ENCODE peak calls at places on chromosome 17, in four cellular contexts. K is HepG2, Y is HCT116, H is K562. A is an unnamed sample.

GRCh38 chr17:61593404-61593803 is 2.4 kb upstream of the NACA2 start:
- DNase-seq in K (no peak), Y (no peak), H (no peak), A (no peak)

GRCh38 chr17:36004604-36005003 is 3.3 kb upstream of the CCL15 start:
- DNase-seq in K (no peak), Y (no peak), H (no peak), A (no peak)

GRCh38 chr17:50176559-50177471 is 11.0 kb downstream of the SGCA start:
- DNase-seq in K (no peak), Y (no peak), H (no peak), A (no peak)

GRCh38 chr17:82893779-82894178 is 54.0 kb upstream of the ZNF750 start:
- DNase-seq in K (no peak), Y (no peak), H (no peak), A (no peak)

GRCh38 chr17:41736983-41737679 is 2.7 kb upstream of the HAP1 start:
- DNase-seq in K (no peak), Y (no peak), H (no peak), A (no peak)

GRCh38 chr17:34163123-34163522 is 92.0 kb upstream of the CCL2 start:
- DNase-seq in K (no peak), Y (no peak), H (no peak), A (no peak)

GRCh38 chr17:80479246-80479566 is 2.8 kb upstream of the NPTX1 start:
- DNase-seq in K (no peak), Y (no peak), H (no peak), A (no peak)

GRCh38 chr17:56876766-56877179 is 37.1 kb downstream of the TRIM25 start:
- DNase-seq in K (no peak), Y (no peak), H (peak; percentile 28), A (no peak)

GRCh38 chr17:21042434-21043295 is at the start of gene USP22:
- DNase-seq in K (no peak), Y (no peak), H (no peak), A (no peak)

GRCh38 chr17:50043290-50044148 is 12.4 kb upstream of the ITGA3 start:
- DNase-seq in K (no peak), Y (no peak), H (no peak), A (no peak)

GRCh38 chr17:79169861-79170260 is 95.2 kb downstream of the ENGASE start:
- DNase-seq in K (no peak), Y (no peak), H (no peak), A (no peak)

GRCh38 chr17:62792122-62792800 is 15.9 kb downstream of the MARCHF10 start:
- DNase-seq in K (peak; percentile 74), Y (peak; percentile 61), H (no peak), A (peak; percentile 91)

GRCh38 chr17:8120520-8121443 is 2.5 kb upstream of the ALOXE3 start:
- DNase-seq in K (no peak), Y (peak; percentile 88), H (peak; percentile 56), A (no peak)

GRCh38 chr17:10705727-10706126 is 8.3 kb downstream of the ADPRM start:
- DNase-seq in K (no peak), Y (no peak), H (no peak), A (no peak)

GRCh38 chr17:17042851-17043667 is 802 bp downstream of the MPRIP start:
- DNase-seq in K (no peak), Y (no peak), H (no peak), A (no peak)

GRCh38 chr17:77765292-77765691 is 193.2 kb upstream of the TNRC6C start:
- DNase-seq in K (no peak), Y (no peak), H (no peak), A (no peak)

GRCh38 chr17:57562231-57562630 is 182.9 kb downstream of the CCDC182 start:
- DNase-seq in K (no peak), Y (no peak), H (no peak), A (no peak)

GRCh38 chr17:55381017-55381770 is 40.4 kb downstream of the MMD start:
- DNase-seq in K (no peak), Y (no peak), H (no peak), A (no peak)

GRCh38 chr17:82497483-82498405 is 21.8 kb upstream of the FOXK2 start:
- DNase-seq in K (no peak), Y (no peak), H (no peak), A (no peak)

GRCh38 chr17:59618894-59619312 is 792 bp upstream of the CLTC start:
- DNase-seq in K (peak; percentile 87), Y (no peak), H (no peak), A (no peak)

GRCh38 chr17:80283116-80283852 is 22.6 kb downstream of the RNF213 start:
- DNase-seq in K (no peak), Y (no peak), H (no peak), A (no peak)

GRCh38 chr17:73297934-73298861 is 13.6 kb downstream of the CDC42EP4 start:
- DNase-seq in K (peak; percentile 36), Y (no peak), H (no peak), A (no peak)

GRCh38 chr17:22512997-22513538 is 820.7 kb downstream of the KCNJ18 start:
- DNase-seq in K (no peak), Y (no peak), H (peak; percentile 67), A (no peak)

GRCh38 chr17:78365561-78366108 is 5.8 kb upstream of the SOCS3 start:
- DNase-seq in K (peak; percentile 68), Y (no peak), H (no peak), A (no peak)

GRCh38 chr17:41009301-41009760 is 403 bp upstream of the KRTAP3-1 start:
- DNase-seq in K (peak; percentile 99), Y (no peak), H (no peak), A (no peak)

GRCh38 chr17:50332196-50332595 is 13.7 kb upstream of the XYLT2 start:
- DNase-seq in K (no peak), Y (no peak), H (no peak), A (no peak)

GRCh38 chr17:74515941-74516340 is 15.3 kb downstream of the CD300LB start:
- DNase-seq in K (no peak), Y (no peak), H (no peak), A (no peak)

GRCh38 chr17:74512624-74513084 is 18.6 kb downstream of the CD300LB start:
- DNase-seq in K (no peak), Y (no peak), H (no peak), A (no peak)

GRCh38 chr17:74514632-74515035 is 16.6 kb downstream of the CD300LB start:
- DNase-seq in K (no peak), Y (no peak), H (peak; percentile 18), A (no peak)

GRCh38 chr17:74513987-74514631 is 17.2 kb downstream of the CD300LB start:
- DNase-seq in K (peak; percentile 40), Y (peak; percentile 88), H (peak; percentile 32), A (peak; percentile 55)

DNA sequence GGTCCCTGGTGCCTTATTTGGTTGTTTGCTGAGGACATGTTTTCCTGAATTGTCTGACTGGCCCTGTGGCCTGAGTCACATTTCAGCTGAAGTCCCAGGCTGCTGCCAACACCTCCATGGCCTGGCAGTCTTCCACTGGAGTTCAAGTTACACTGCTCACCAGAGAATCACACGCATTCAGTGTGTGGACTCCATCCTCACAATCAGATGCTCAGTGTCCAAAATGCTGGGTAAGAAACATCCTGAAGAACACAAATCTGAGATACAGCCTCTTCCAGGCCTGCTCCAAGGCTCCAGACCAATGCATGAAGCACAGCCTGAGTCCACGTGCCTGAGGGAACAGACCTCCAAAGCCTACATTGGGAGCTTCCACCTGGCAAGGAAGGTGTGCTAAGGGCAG is 19.2 kb downstream of the CD300LB start:
- DNase-seq in K (no peak), Y (no peak), H (no peak), A (no peak)
- TF ChIP-seq TCF7L2 in K (no peak), Y (no peak), H (no peak), A (no peak)

DNA sequence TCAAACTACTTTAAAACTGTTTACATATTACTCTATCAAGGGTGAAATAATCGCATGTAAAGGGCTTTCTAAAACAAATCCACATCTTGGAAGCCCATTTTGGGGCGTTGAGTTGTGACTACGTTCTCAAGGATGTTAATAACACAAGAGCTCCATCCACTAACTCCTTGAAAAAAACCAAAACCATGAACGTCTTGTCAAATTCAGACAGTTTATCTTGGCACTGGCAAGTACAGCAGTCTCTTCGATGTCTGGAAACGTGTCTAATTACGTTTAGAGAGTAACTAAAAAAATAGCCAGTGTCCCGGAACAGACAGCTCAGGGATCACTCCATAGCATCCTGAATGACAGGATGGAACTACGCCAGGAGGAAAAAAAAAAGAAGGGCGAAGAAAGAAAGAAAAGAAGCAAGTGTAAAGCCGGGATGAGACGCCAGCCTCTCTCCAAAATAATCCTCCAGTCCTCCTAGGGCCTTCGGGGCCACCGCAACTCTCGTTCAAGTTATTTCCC is 965 bp downstream of the MYO1D start:
- DNase-seq in K (no peak), Y (no peak), H (no peak), A (no peak)
- TF ChIP-seq TCF7L2 in K (no peak), Y (no peak), H (no peak), A (no peak)

DNA sequence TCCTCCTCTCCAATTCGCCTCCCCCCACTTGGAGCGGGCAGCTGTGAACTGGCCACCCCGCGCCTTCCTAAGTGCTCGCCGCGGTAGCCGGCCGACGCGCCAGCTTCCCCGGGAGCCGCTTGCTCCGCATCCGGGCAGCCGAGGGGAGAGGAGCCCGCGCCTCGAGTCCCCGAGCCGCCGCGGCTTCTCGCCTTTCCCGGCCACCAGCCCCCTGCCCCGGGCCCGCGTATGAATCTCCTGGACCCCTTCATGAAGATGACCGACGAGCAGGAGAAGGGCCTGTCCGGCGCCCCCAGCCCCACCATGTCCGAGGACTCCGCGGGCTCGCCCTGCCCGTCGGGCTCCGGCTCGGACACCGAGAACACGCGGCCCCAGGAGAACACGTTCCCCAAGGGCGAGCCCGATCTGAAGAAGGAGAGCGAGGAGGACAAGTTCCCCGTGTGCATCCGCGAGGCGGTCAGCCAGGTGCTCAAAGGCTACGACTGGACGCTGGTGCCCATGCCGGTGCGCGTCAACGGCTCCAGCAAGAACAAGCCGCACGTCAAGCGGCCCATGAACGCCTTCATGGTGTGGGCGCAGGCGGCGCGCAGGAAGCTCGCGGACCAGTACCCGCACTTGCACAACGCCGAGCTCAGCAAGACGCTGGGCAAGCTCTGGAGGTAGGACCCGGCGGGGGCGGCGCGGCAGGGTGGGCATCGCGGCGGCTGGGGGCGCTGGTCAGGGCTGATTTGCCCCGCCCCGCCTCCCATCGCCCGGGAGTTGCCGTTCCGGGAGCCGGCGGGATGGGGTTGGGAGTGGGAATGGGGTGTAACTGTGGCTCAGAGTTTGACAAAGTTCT is 563 bp downstream of the SOX9 start:
- DNase-seq in K (no peak), Y (no peak), H (no peak), A (no peak)
- TF ChIP-seq TCF7L2 in K (no peak), Y (no peak), H (no peak), A (no peak)

DNA sequence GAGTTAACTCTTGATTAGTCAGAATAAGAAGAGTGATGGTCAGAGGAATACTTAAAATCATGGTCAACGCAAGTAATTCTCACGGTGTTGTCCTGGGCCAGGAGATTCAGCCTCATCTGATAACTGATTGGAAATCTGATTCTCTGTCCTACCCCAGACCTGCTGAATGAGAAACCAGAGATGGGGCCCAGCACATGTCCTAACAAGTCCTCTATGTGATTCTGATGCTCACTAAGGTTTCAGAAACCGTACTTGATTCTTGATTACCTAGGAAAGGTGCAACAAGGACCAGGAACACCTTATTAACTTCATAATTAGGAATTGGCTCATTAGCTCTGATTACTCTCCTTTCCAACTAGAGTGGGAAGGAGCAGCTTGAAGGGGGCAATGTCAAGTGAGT is 44.5 kb downstream of the ANKFY1 start:
- DNase-seq in K (no peak), Y (no peak), H (no peak), A (no peak)
- TF ChIP-seq TCF7L2 in K (no peak), Y (no peak), H (no peak), A (no peak)

A was measured in Panc1.